ENCODE peak calls at places on chromosomes 16 and 17, in five cellular contexts. D is AG04449, O is upper lobe of right lung, K is transverse colon, V is choroid plexus epithelial cell. M is an unnamed sample.

GRCh38 chr17:19269641-19270040 is 32.5 kb downstream of the EPN2 start:
- DNase-seq in V (no peak), D (no peak), O (no peak), K (no peak), M (no peak)

GRCh38 chr17:14950216-14950615 is 314.9 kb downstream of the PMP22 start:
- DNase-seq in K (no peak), O (no peak), V (peak; percentile 86), D (peak; percentile 65), M (peak; percentile 11)

GRCh38 chr16:75754126-75754525 is 27.8 kb upstream of the CPHXL start:
- DNase-seq in K (peak; percentile 46), V (no peak), D (no peak), O (no peak), M (peak; percentile 10)

GRCh38 chr17:3904486-3904885 is 11.6 kb upstream of the CAMKK1 start:
- DNase-seq in V (no peak), D (no peak), K (no peak), O (no peak), M (no peak)

GRCh38 chr17:83125515-83126274 is 46.3 kb downstream of the METRNL start:
- DNase-seq in O (peak; percentile 78), K (peak; percentile 61), D (no peak), V (no peak), M (no peak)

GRCh38 chr16:84718-85452 is 6.9 kb downstream of the MPG start:
- DNase-seq in O (peak; percentile 77), V (peak; percentile 88), K (peak; percentile 34), D (peak; percentile 70), M (no peak)

GRCh38 chr16:87196229-87196628 is 121.0 kb downstream of the C16orf95 start:
- DNase-seq in K (no peak), V (no peak), D (no peak), O (no peak), M (no peak)

GRCh38 chr17:34624767-34625389 is 45.5 kb downstream of the TMEM132E start:
- DNase-seq in V (no peak), O (no peak), K (no peak), D (no peak), M (no peak)

GRCh38 chr16:85600905-85601639 is 12.1 kb upstream of the GSE1 start:
- DNase-seq in K (no peak), O (no peak), D (no peak), V (no peak), M (no peak)

DNA sequence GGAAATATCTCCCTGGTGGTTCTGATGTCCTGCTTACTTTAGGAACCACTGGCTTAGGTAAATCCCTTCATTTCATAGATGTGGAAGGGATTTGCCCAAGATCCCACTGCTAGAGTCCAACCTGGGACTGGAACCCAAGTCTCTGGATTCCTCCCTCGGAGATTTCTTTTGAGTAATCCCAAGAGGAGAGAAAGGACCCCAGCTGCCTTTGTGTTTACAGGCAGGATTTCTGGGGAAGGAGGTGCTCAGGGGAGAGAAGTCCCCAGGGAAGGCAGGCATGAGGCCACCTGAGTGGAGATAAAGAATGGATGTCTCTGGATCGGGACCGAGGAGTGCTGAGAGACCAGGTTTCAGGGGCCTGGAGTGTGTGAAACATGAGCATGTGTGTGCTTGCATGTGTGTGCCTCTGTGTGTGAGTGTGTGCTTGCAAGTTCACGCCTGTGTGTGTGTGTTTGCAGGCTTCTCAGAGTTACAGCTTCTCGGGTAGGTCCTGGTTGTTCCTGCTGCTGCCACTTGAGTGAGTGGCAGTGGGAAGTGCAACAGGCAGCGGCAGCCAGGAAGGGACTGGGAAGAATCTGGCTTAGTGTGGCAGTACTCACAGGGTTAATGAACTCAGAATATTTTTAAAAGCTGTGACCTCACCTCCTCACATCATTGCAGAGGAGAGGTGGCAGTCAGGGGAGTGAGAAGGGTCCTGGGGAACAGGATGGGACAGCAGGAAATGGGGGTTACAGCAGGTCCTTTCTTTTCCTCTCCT is 2.2 kb downstream of the KCNH6 start:
- DNase-seq in V (no peak), D (no peak), O (no peak), K (no peak), M (no peak)
- H3K4me3 ChIP-seq in V (no peak overlapping the region), D (no peak overlapping the region), O (no peak overlapping the region), K (no peak overlapping the region), M (no peak overlapping the region)

GRCh38 chr17:51004249-51004648 is 116.4 kb downstream of the SPAG9 start:
- DNase-seq in D (no peak), V (peak; percentile 18), K (no peak), O (no peak), M (no peak)

GRCh38 chr17:51006601-51007000 is 114.1 kb downstream of the SPAG9 start:
- DNase-seq in V (peak; percentile 30), K (no peak), O (no peak), D (peak; percentile 54), M (no peak)

GRCh38 chr17:51005768-51006167 is 114.9 kb downstream of the SPAG9 start:
- DNase-seq in K (no peak), V (no peak), O (no peak), D (no peak), M (no peak)

DNA sequence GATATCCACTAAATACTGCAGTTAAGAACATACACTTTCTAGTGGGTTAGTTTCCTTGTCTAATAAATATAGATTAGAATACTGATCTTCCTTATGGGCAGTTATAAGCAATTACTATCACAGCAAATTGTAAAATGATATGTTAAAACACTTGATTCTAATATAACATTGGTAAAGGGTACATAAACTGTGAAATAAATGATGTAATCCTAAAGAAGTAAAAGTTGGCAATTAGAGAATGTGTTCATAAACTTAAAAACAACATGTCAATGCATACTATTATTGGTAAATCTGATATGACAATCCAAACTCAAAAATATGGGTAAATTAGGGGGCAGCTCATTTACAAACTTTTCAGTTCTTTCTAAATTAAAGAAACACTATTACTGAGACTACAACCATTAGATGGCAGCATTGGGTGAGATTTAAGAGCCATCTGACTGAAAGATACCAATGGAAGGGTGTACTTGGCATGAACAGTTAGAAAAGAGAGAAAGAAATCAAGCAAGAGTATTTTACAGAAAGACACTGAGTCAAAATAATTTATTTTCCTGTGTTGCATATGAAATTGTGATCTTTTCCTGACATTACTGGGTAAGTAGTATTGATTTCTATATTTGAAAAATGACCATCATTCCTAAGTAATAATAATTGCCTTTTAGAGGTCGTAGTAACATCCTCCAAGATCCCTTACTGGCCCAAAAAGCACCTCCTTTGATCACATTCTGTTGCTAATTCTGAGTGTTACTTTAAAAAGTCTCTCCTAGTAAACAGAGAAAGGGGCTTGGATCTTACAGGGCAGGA is 119.6 kb downstream of the SPAG9 start:
- DNase-seq in V (peak; percentile 90), D (no peak), O (no peak), K (no peak), M (peak; percentile 45)
- TF ChIP-seq CTCF in V (peak; percentile 54), D (no peak), O (peak; percentile 56), K (peak; percentile 49), M (peak; percentile 38)

GRCh38 chr17:64778367-64779290 is 116.5 kb upstream of the SMURF2 start:
- DNase-seq in V (no peak), O (peak; percentile 76), D (no peak), K (peak; percentile 59), M (no peak)
- H3K4me3 ChIP-seq in V (peak overlapping the region; percentile 39), O (peak overlapping the region; percentile 62), D (peak overlapping the region; percentile 12), K (peak overlapping the region; percentile 41), M (no peak overlapping the region)

GRCh38 chr16:4309833-4310266 is 6.0 kb upstream of the GLIS2 start:
- DNase-seq in O (peak; percentile 86), D (no peak), V (peak; percentile 84), K (peak; percentile 72), M (no peak)
- TF ChIP-seq CTCF in O (peak; percentile 64), D (peak; percentile 81), V (peak; percentile 83), K (peak; percentile 75), M (peak; percentile 74)

GRCh38 chr17:75703191-75703590 is 18.1 kb upstream of the ITGB4 start:
- DNase-seq in O (no peak), K (no peak), V (no peak), D (no peak), M (no peak)
- H3K4me3 ChIP-seq in O (no peak overlapping the region), K (no peak overlapping the region), V (no peak overlapping the region), D (no peak overlapping the region), M (no peak overlapping the region)

DNA sequence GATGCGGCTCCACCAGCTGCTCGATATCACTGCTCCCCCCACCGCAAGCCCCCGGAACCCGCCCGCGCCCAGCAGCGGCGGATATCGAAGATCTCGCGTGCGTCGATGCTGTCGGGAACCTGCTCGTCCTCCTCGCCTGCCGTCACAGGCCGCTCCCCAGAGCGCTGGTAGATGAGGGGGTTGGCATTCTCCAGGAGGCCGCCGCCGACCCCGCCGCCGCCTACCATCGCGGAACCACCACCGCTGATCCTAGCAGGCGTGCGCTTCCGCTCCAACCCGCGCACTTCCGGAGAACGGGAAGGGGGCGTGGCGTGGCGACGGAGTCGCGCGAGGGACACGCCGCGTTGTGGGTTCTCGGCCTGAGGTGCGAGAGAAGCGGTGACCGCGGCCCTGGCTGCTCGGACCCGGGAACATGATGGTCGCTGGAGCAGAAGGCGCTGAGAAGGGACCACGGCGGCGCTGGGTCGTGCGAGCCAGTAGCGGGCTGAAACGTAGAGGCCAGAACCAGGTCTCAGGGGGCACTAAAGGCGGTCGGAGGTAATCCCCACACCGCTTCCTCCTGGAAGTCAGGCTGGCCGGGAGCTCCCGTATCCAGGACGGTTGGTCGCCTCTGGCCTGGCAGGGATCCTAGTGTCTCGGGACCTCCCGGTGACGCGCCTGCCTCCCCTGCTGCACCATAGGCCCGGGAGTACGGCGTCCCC is at the start of gene CIAO2B:
- DNase-seq in K (peak; percentile 93), D (no peak), V (peak; percentile 83), O (peak; percentile 95), M (peak; percentile 39)
- TF ChIP-seq CTCF in K (no peak), D (no peak), V (no peak), O (no peak), M (no peak)

GRCh38 chr16:13390093-13390985 is 488.9 kb downstream of the SHISA9 start:
- DNase-seq in V (no peak), K (no peak), O (no peak), D (no peak), M (no peak)
- H3K4me3 ChIP-seq in V (no peak overlapping the region), K (no peak overlapping the region), O (no peak overlapping the region), D (no peak overlapping the region), M (no peak overlapping the region)

DNA sequence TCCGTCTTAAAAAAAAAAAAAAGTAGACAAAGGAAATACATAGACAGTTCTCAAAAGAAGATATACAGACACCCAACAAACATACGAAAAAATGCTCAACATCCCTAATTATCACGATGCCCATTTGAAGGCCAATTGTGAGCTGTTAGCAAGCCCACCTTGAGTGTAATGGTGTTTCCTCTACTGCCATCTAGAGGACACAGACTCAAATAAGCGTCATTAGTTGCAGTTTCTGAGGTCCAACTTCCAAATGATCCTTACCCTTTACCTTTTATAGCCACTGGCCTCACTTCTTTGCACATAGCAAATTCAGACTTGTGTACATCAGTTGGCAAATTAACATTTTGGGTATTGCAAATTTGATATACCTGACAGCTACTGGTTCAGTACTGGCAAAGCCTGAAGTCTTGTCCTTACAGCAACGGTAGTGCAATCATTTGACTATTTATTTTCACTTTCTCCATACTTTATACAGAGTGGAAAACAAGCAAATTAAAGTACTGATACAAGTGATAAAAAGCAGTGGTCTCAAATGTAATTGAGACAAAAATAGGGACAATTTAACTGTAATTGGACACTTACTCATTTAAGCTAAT is 536.3 kb upstream of the EEF2KMT start:
- DNase-seq in K (no peak), O (no peak), D (no peak), V (peak; percentile 38), M (no peak)
- TF ChIP-seq CTCF in K (peak; percentile 41), O (peak; percentile 48), D (no peak), V (peak; percentile 37), M (peak; percentile 39)